ENCODE peak calls at places on chromosome 13, in four cellular contexts. One of them, this sample, is unnamed.

GRCh38 chr13:27665761-27666160 is 44.1 kb downstream of the POLR1D start:
- DNase-seq in neural crest cell: no peak
- DNase-seq in nephron progenitor cell: no peak
- DNase-seq in GM20000: no peak
- DNase-seq in this sample: no peak

GRCh38 chr13:46126552-46127171 is 21.8 kb upstream of the CPB2 start:
- DNase-seq in neural crest cell: peak
- DNase-seq in nephron progenitor cell: peak
- DNase-seq in GM20000: peak
- DNase-seq in this sample: peak

GRCh38 chr13:28338202-28338601 is 156.7 kb downstream of the FLT1 start:
- DNase-seq in neural crest cell: no peak
- DNase-seq in nephron progenitor cell: no peak
- DNase-seq in GM20000: no peak
- DNase-seq in this sample: no peak

GRCh38 chr13:98254541-98254940 is 77.5 kb upstream of the RNF113B start:
- DNase-seq in neural crest cell: no peak
- DNase-seq in nephron progenitor cell: no peak
- DNase-seq in GM20000: no peak
- DNase-seq in this sample: peak

GRCh38 chr13:102495663-102496062 is 93.8 kb upstream of the FGF14 start:
- DNase-seq in neural crest cell: no peak
- DNase-seq in nephron progenitor cell: no peak
- DNase-seq in GM20000: no peak
- DNase-seq in this sample: no peak

GRCh38 chr13:68540244-68540643 is 1310.1 kb upstream of the PCDH9 start:
- DNase-seq in neural crest cell: no peak
- DNase-seq in nephron progenitor cell: no peak
- DNase-seq in GM20000: no peak
- DNase-seq in this sample: no peak

GRCh38 chr13:99377641-99378040 is 70.4 kb upstream of the GPR183 start:
- DNase-seq in neural crest cell: no peak
- DNase-seq in nephron progenitor cell: no peak
- DNase-seq in GM20000: no peak
- DNase-seq in this sample: no peak

GRCh38 chr13:48818495-48818961 is 157.2 kb upstream of the FNDC3A start:
- DNase-seq in neural crest cell: no peak
- DNase-seq in nephron progenitor cell: peak
- DNase-seq in GM20000: no peak
- DNase-seq in this sample: peak

GRCh38 chr13:73069206-73069815 is 10.5 kb downstream of the KLF5 start:
- DNase-seq in neural crest cell: no peak
- DNase-seq in nephron progenitor cell: no peak
- DNase-seq in GM20000: no peak
- DNase-seq in this sample: peak

GRCh38 chr13:46659413-46660065 is 106.6 kb downstream of the LRCH1 start:
- DNase-seq in neural crest cell: no peak
- DNase-seq in nephron progenitor cell: no peak
- DNase-seq in GM20000: no peak
- DNase-seq in this sample: no peak

GRCh38 chr13:113050856-113051431 is 54.6 kb upstream of the F7 start:
- DNase-seq in neural crest cell: no peak
- DNase-seq in nephron progenitor cell: peak
- DNase-seq in GM20000: no peak
- DNase-seq in this sample: no peak

GRCh38 chr13:84994582-84994981 is 804.6 kb downstream of the SLITRK6 start:
- DNase-seq in neural crest cell: no peak
- DNase-seq in nephron progenitor cell: no peak
- DNase-seq in GM20000: no peak
- DNase-seq in this sample: no peak

GRCh38 chr13:102798653-102799543 is at the start of the genes BIVM and POGLUT2:
- DNase-seq in neural crest cell: peak
- DNase-seq in nephron progenitor cell: peak
- DNase-seq in GM20000: peak
- DNase-seq in this sample: peak

GRCh38 chr13:76828316-76828741 is 57.9 kb downstream of the KCTD12 start:
- DNase-seq in neural crest cell: no peak
- DNase-seq in nephron progenitor cell: no peak
- DNase-seq in GM20000: peak
- DNase-seq in this sample: peak

GRCh38 chr13:75326173-75327131 is 155.5 kb downstream of the TBC1D4 start:
- DNase-seq in neural crest cell: no peak
- DNase-seq in nephron progenitor cell: no peak
- DNase-seq in GM20000: peak
- DNase-seq in this sample: peak

GRCh38 chr13:94701313-94702180 is 10.8 kb downstream of the SOX21 start:
- DNase-seq in neural crest cell: no peak
- DNase-seq in nephron progenitor cell: no peak
- DNase-seq in GM20000: no peak
- DNase-seq in this sample: no peak

GRCh38 chr13:89465366-89465765 is 1794.2 kb downstream of the SLITRK5 start:
- DNase-seq in neural crest cell: no peak
- DNase-seq in nephron progenitor cell: no peak
- DNase-seq in GM20000: no peak
- DNase-seq in this sample: peak

GRCh38 chr13:32503727-32504126 is 34.9 kb downstream of the N4BP2L2 start:
- DNase-seq in neural crest cell: no peak
- DNase-seq in nephron progenitor cell: no peak
- DNase-seq in GM20000: no peak
- DNase-seq in this sample: no peak

GRCh38 chr13:45121421-45121820 is 1.1 kb downstream of the GTF2F2 start:
- DNase-seq in neural crest cell: no peak
- DNase-seq in nephron progenitor cell: no peak
- DNase-seq in GM20000: peak
- DNase-seq in this sample: peak

GRCh38 chr13:25625361-25625760 is 253.6 kb downstream of the ATP8A2 start:
- DNase-seq in neural crest cell: no peak
- DNase-seq in nephron progenitor cell: no peak
- DNase-seq in GM20000: no peak
- DNase-seq in this sample: no peak

GRCh38 chr13:26619321-26619720 is 61.8 kb downstream of the WASF3 start:
- DNase-seq in neural crest cell: no peak
- DNase-seq in nephron progenitor cell: no peak
- DNase-seq in GM20000: no peak
- DNase-seq in this sample: peak

GRCh38 chr13:60326273-60326672 is 70.7 kb upstream of the TDRD3 start:
- DNase-seq in neural crest cell: no peak
- DNase-seq in nephron progenitor cell: no peak
- DNase-seq in GM20000: no peak
- DNase-seq in this sample: no peak

GRCh38 chr13:44259045-44260042 is 114.3 kb upstream of the SERP2 start:
- DNase-seq in neural crest cell: no peak
- DNase-seq in nephron progenitor cell: no peak
- DNase-seq in GM20000: peak
- DNase-seq in this sample: peak

GRCh38 chr13:95948646-95949045 is 104.6 kb downstream of the UGGT2 start:
- DNase-seq in neural crest cell: no peak
- DNase-seq in nephron progenitor cell: no peak
- DNase-seq in GM20000: no peak
- DNase-seq in this sample: peak

GRCh38 chr13:98972627-98973026 is 5.2 kb downstream of the DOCK9 start:
- DNase-seq in neural crest cell: no peak
- DNase-seq in nephron progenitor cell: no peak
- DNase-seq in GM20000: no peak
- DNase-seq in this sample: peak

GRCh38 chr13:44470623-44471562 is 97.3 kb downstream of the SERP2 start:
- DNase-seq in neural crest cell: no peak
- DNase-seq in nephron progenitor cell: no peak
- DNase-seq in GM20000: no peak
- DNase-seq in this sample: no peak

GRCh38 chr13:111090169-111090568 is 24.9 kb upstream of the ARHGEF7 start:
- DNase-seq in neural crest cell: no peak
- DNase-seq in nephron progenitor cell: no peak
- DNase-seq in GM20000: no peak
- DNase-seq in this sample: no peak

GRCh38 chr13:111630411-111630810 is 310.0 kb downstream of the TEX29 start:
- DNase-seq in neural crest cell: no peak
- DNase-seq in nephron progenitor cell: peak
- DNase-seq in GM20000: no peak
- DNase-seq in this sample: no peak

GRCh38 chr13:101149735-101150380 is 266.4 kb downstream of the NALCN start:
- DNase-seq in neural crest cell: no peak
- DNase-seq in nephron progenitor cell: peak
- DNase-seq in GM20000: no peak
- DNase-seq in this sample: peak

GRCh38 chr13:112014857-112015256 is 52.1 kb upstream of the SOX1 start:
- DNase-seq in neural crest cell: no peak
- DNase-seq in nephron progenitor cell: no peak
- DNase-seq in GM20000: no peak
- DNase-seq in this sample: no peak

GRCh38 chr13:81676008-81676407 is 1335.1 kb upstream of the SPRY2 start:
- DNase-seq in neural crest cell: no peak
- DNase-seq in nephron progenitor cell: no peak
- DNase-seq in GM20000: no peak
- DNase-seq in this sample: no peak

GRCh38 chr13:27168870-27169525 is 2.6 kb downstream of the USP12 start:
- DNase-seq in neural crest cell: no peak
- DNase-seq in nephron progenitor cell: no peak
- DNase-seq in GM20000: no peak
- DNase-seq in this sample: peak

GRCh38 chr13:84362777-84363176 is 480.5 kb upstream of the SLITRK1 start:
- DNase-seq in neural crest cell: no peak
- DNase-seq in nephron progenitor cell: no peak
- DNase-seq in GM20000: no peak
- DNase-seq in this sample: peak

GRCh38 chr13:112719016-112719415 is 29.2 kb downstream of the ATP11A start:
- DNase-seq in neural crest cell: no peak
- DNase-seq in nephron progenitor cell: no peak
- DNase-seq in GM20000: no peak
- DNase-seq in this sample: no peak

GRCh38 chr13:37316935-37317334 is 211.5 kb upstream of the CSNK1A1L start:
- DNase-seq in neural crest cell: no peak
- DNase-seq in nephron progenitor cell: no peak
- DNase-seq in GM20000: no peak
- DNase-seq in this sample: no peak

GRCh38 chr13:37319041-37319443 is 213.6 kb upstream of the CSNK1A1L start:
- DNase-seq in neural crest cell: no peak
- DNase-seq in nephron progenitor cell: no peak
- DNase-seq in GM20000: no peak
- DNase-seq in this sample: peak

GRCh38 chr13:37313383-37313782 is 207.9 kb upstream of the CSNK1A1L start:
- DNase-seq in neural crest cell: no peak
- DNase-seq in nephron progenitor cell: no peak
- DNase-seq in GM20000: no peak
- DNase-seq in this sample: peak
- TF ChIP-seq CTCF in neural crest cell: no peak
- TF ChIP-seq CTCF in nephron progenitor cell: no peak
- TF ChIP-seq CTCF in GM20000: no peak
- TF ChIP-seq CTCF in this sample: no peak

GRCh38 chr13:51258612-51259358 is 36.6 kb downstream of the FAM124A start:
- DNase-seq in neural crest cell: peak
- DNase-seq in nephron progenitor cell: peak
- DNase-seq in GM20000: no peak
- DNase-seq in this sample: no peak

GRCh38 chr13:51259359-51259645 is 37.1 kb downstream of the FAM124A start:
- DNase-seq in neural crest cell: no peak
- DNase-seq in nephron progenitor cell: no peak
- DNase-seq in GM20000: no peak
- DNase-seq in this sample: no peak

GRCh38 chr13:51260154-51260553 is 38.0 kb downstream of the FAM124A start:
- DNase-seq in neural crest cell: no peak
- DNase-seq in nephron progenitor cell: no peak
- DNase-seq in GM20000: no peak
- DNase-seq in this sample: no peak

GRCh38 chr13:51261610-51262249 is 39.5 kb downstream of the FAM124A start:
- DNase-seq in neural crest cell: no peak
- DNase-seq in nephron progenitor cell: no peak
- DNase-seq in GM20000: no peak
- DNase-seq in this sample: no peak

GRCh38 chr13:51262501-51263211 is 40.5 kb downstream of the FAM124A start:
- DNase-seq in neural crest cell: no peak
- DNase-seq in nephron progenitor cell: peak
- DNase-seq in GM20000: no peak
- DNase-seq in this sample: no peak
- TF ChIP-seq CTCF in neural crest cell: no peak
- TF ChIP-seq CTCF in nephron progenitor cell: no peak
- TF ChIP-seq CTCF in GM20000: peak
- TF ChIP-seq CTCF in this sample: no peak

GRCh38 chr13:35984287-35984686 is 146.9 kb downstream of the DCLK1 start:
- DNase-seq in neural crest cell: no peak
- DNase-seq in nephron progenitor cell: no peak
- DNase-seq in GM20000: no peak
- DNase-seq in this sample: no peak
- TF ChIP-seq CTCF in neural crest cell: no peak
- TF ChIP-seq CTCF in nephron progenitor cell: no peak
- TF ChIP-seq CTCF in GM20000: no peak
- TF ChIP-seq CTCF in this sample: no peak

GRCh38 chr13:23159205-23159586 is 21.6 kb upstream of the SGCG start:
- DNase-seq in neural crest cell: peak
- DNase-seq in nephron progenitor cell: peak
- DNase-seq in GM20000: peak
- DNase-seq in this sample: peak
- TF ChIP-seq CTCF in neural crest cell: peak
- TF ChIP-seq CTCF in nephron progenitor cell: peak
- TF ChIP-seq CTCF in GM20000: peak
- TF ChIP-seq CTCF in this sample: peak

GRCh38 chr13:35720290-35720689 is 243.8 kb upstream of the MAB21L1 start:
- DNase-seq in neural crest cell: no peak
- DNase-seq in nephron progenitor cell: no peak
- DNase-seq in GM20000: no peak
- DNase-seq in this sample: no peak
- TF ChIP-seq CTCF in neural crest cell: no peak
- TF ChIP-seq CTCF in nephron progenitor cell: no peak
- TF ChIP-seq CTCF in GM20000: no peak
- TF ChIP-seq CTCF in this sample: no peak

This sample was measured in AG10803.